ENCODE peak calls at places on chromosomes 16 and 17, in six cellular contexts. One of them, this sample, is unnamed. For H3K4me1, the result is how much of the 10 kb centered on the place peaks cover.

GRCh38 chr16:88320947-88321634 is 61.7 kb upstream of the ZNF469 start:
- DNase-seq in upper lobe of right lung: no peak
- DNase-seq in A549: peak
- DNase-seq in stomach: no peak
- DNase-seq in colonic mucosa: no peak
- DNase-seq in A673: peak
- DNase-seq in this sample: no peak

GRCh38 chr16:72105978-72106377 is 12.3 kb downstream of the DHX38 start:
- DNase-seq in upper lobe of right lung: no peak
- DNase-seq in A549: no peak
- DNase-seq in stomach: no peak
- DNase-seq in colonic mucosa: no peak
- DNase-seq in A673: no peak
- DNase-seq in this sample: no peak

GRCh38 chr16:57262841-57263584 is 18.0 kb downstream of the ARL2BP start:
- DNase-seq in upper lobe of right lung: peak
- DNase-seq in A549: no peak
- DNase-seq in stomach: peak
- DNase-seq in colonic mucosa: no peak
- DNase-seq in A673: no peak
- DNase-seq in this sample: no peak

GRCh38 chr16:88456356-88457292 is 3.5 kb downstream of the ZFPM1 start:
- DNase-seq in upper lobe of right lung: no peak
- DNase-seq in A549: no peak
- DNase-seq in stomach: no peak
- DNase-seq in colonic mucosa: no peak
- DNase-seq in A673: no peak
- DNase-seq in this sample: peak

GRCh38 chr17:50920891-50921595 is 54.9 kb upstream of the TOB1 start:
- DNase-seq in upper lobe of right lung: no peak
- DNase-seq in A549: no peak
- DNase-seq in stomach: peak
- DNase-seq in colonic mucosa: peak
- DNase-seq in A673: no peak
- DNase-seq in this sample: peak

GRCh38 chr16:87367556-87367955 is 16.0 kb downstream of the FBXO31 start:
- DNase-seq in upper lobe of right lung: no peak
- DNase-seq in A549: no peak
- DNase-seq in stomach: no peak
- DNase-seq in colonic mucosa: no peak
- DNase-seq in A673: no peak
- DNase-seq in this sample: no peak

GRCh38 chr17:2289878-2290478 is 13.6 kb downstream of the SMG6 start:
- DNase-seq in upper lobe of right lung: no peak
- DNase-seq in A549: no peak
- DNase-seq in stomach: no peak
- DNase-seq in colonic mucosa: no peak
- DNase-seq in A673: no peak
- DNase-seq in this sample: no peak

GRCh38 chr16:79081292-79082066 is 519.1 kb downstream of the MAF start:
- DNase-seq in upper lobe of right lung: no peak
- DNase-seq in A549: no peak
- DNase-seq in stomach: no peak
- DNase-seq in colonic mucosa: no peak
- DNase-seq in A673: no peak
- DNase-seq in this sample: no peak

GRCh38 chr16:61820398-61820797 is 215.8 kb downstream of the CDH8 start:
- DNase-seq in upper lobe of right lung: no peak
- DNase-seq in A549: no peak
- DNase-seq in stomach: no peak
- DNase-seq in colonic mucosa: no peak
- DNase-seq in A673: no peak
- DNase-seq in this sample: no peak

GRCh38 chr17:2637422-2637821 is 44.0 kb downstream of the PAFAH1B1 start:
- DNase-seq in upper lobe of right lung: no peak
- DNase-seq in A549: no peak
- DNase-seq in stomach: no peak
- DNase-seq in colonic mucosa: no peak
- DNase-seq in A673: no peak
- DNase-seq in this sample: no peak

GRCh38 chr16:8886593-8887437 is 4.7 kb downstream of the LITAFD start:
- DNase-seq in upper lobe of right lung: peak
- DNase-seq in A549: no peak
- DNase-seq in stomach: no peak
- DNase-seq in colonic mucosa: no peak
- DNase-seq in A673: no peak
- DNase-seq in this sample: peak

GRCh38 chr16:88194397-88195020 is 188.2 kb upstream of the ZNF469 start:
- DNase-seq in upper lobe of right lung: peak
- DNase-seq in A549: no peak
- DNase-seq in stomach: no peak
- DNase-seq in colonic mucosa: peak
- DNase-seq in A673: no peak
- DNase-seq in this sample: no peak

GRCh38 chr17:57914274-57915147 is 40.7 kb downstream of the CUEDC1 start:
- DNase-seq in upper lobe of right lung: no peak
- DNase-seq in A549: no peak
- DNase-seq in stomach: no peak
- DNase-seq in colonic mucosa: no peak
- DNase-seq in A673: no peak
- DNase-seq in this sample: no peak

GRCh38 chr16:65336169-65336568 is 214.3 kb upstream of the CDH11 start:
- DNase-seq in upper lobe of right lung: no peak
- DNase-seq in A549: no peak
- DNase-seq in stomach: no peak
- DNase-seq in colonic mucosa: no peak
- DNase-seq in A673: no peak
- DNase-seq in this sample: no peak

GRCh38 chr17:17575360-17576251 is 15.9 kb downstream of the PEMT start:
- DNase-seq in upper lobe of right lung: no peak
- DNase-seq in A549: no peak
- DNase-seq in stomach: no peak
- DNase-seq in colonic mucosa: no peak
- DNase-seq in A673: no peak
- DNase-seq in this sample: no peak

GRCh38 chr17:27751622-27752490 is 48.5 kb downstream of the NOS2 start:
- DNase-seq in upper lobe of right lung: peak
- DNase-seq in A549: no peak
- DNase-seq in stomach: no peak
- DNase-seq in colonic mucosa: no peak
- DNase-seq in A673: no peak
- DNase-seq in this sample: peak

GRCh38 chr17:66397486-66397885 is 95.1 kb downstream of the PRKCA start:
- DNase-seq in upper lobe of right lung: no peak
- DNase-seq in A549: no peak
- DNase-seq in stomach: no peak
- DNase-seq in colonic mucosa: no peak
- DNase-seq in A673: no peak
- DNase-seq in this sample: no peak

GRCh38 chr17:56173026-56173425 is 19.8 kb downstream of the ANKFN1 start:
- DNase-seq in upper lobe of right lung: no peak
- DNase-seq in A549: no peak
- DNase-seq in stomach: no peak
- DNase-seq in colonic mucosa: no peak
- DNase-seq in A673: no peak
- DNase-seq in this sample: no peak

GRCh38 chr17:3668279-3669084 is at the start of the genes EMC6 and TAX1BP3:
- DNase-seq in upper lobe of right lung: peak
- DNase-seq in A549: peak
- DNase-seq in stomach: peak
- DNase-seq in colonic mucosa: peak
- DNase-seq in A673: peak
- DNase-seq in this sample: peak

GRCh38 chr17:3667366-3668278 is 756 bp downstream of the TAX1BP3 start:
- DNase-seq in upper lobe of right lung: peak
- DNase-seq in A549: peak
- DNase-seq in stomach: peak
- DNase-seq in colonic mucosa: peak
- DNase-seq in A673: peak
- DNase-seq in this sample: peak

GRCh38 chr17:3663102-3664011 is 5.0 kb downstream of the TAX1BP3 start:
- DNase-seq in upper lobe of right lung: no peak
- DNase-seq in A549: no peak
- DNase-seq in stomach: no peak
- DNase-seq in colonic mucosa: no peak
- DNase-seq in A673: no peak
- DNase-seq in this sample: no peak

GRCh38 chr17:3666516-3666915 is 1.9 kb downstream of the TAX1BP3 start:
- DNase-seq in upper lobe of right lung: no peak
- DNase-seq in A549: no peak
- DNase-seq in stomach: no peak
- DNase-seq in colonic mucosa: no peak
- DNase-seq in A673: no peak
- DNase-seq in this sample: no peak

GRCh38 chr17:3665834-3666233 is 2.5 kb downstream of the TAX1BP3 start:
- DNase-seq in upper lobe of right lung: no peak
- DNase-seq in A549: no peak
- DNase-seq in stomach: no peak
- DNase-seq in colonic mucosa: no peak
- DNase-seq in A673: no peak
- DNase-seq in this sample: no peak
- H3K4me1 ChIP-seq in upper lobe of right lung: under half
- H3K4me1 ChIP-seq in A549: under half
- H3K4me1 ChIP-seq in stomach: under half
- H3K4me1 ChIP-seq in colonic mucosa: under half
- H3K4me1 ChIP-seq in A673: under half
- H3K4me1 ChIP-seq in this sample: under half

GRCh38 chr17:38870259-38871165 is 654 bp downstream of the LASP1 start:
- DNase-seq in upper lobe of right lung: peak
- DNase-seq in A549: peak
- DNase-seq in stomach: peak
- DNase-seq in colonic mucosa: peak
- DNase-seq in A673: peak
- DNase-seq in this sample: peak

GRCh38 chr17:38871992-38872605 is 2.2 kb downstream of the LASP1 start:
- DNase-seq in upper lobe of right lung: no peak
- DNase-seq in A549: no peak
- DNase-seq in stomach: no peak
- DNase-seq in colonic mucosa: peak
- DNase-seq in A673: no peak
- DNase-seq in this sample: no peak

GRCh38 chr17:38869647-38870258 is at the start of gene LASP1:
- DNase-seq in upper lobe of right lung: peak
- DNase-seq in A549: peak
- DNase-seq in stomach: peak
- DNase-seq in colonic mucosa: peak
- DNase-seq in A673: peak
- DNase-seq in this sample: peak

GRCh38 chr17:38872671-38873385 is 3.0 kb downstream of the LASP1 start:
- DNase-seq in upper lobe of right lung: no peak
- DNase-seq in A549: peak
- DNase-seq in stomach: peak
- DNase-seq in colonic mucosa: peak
- DNase-seq in A673: no peak
- DNase-seq in this sample: no peak

DNA sequence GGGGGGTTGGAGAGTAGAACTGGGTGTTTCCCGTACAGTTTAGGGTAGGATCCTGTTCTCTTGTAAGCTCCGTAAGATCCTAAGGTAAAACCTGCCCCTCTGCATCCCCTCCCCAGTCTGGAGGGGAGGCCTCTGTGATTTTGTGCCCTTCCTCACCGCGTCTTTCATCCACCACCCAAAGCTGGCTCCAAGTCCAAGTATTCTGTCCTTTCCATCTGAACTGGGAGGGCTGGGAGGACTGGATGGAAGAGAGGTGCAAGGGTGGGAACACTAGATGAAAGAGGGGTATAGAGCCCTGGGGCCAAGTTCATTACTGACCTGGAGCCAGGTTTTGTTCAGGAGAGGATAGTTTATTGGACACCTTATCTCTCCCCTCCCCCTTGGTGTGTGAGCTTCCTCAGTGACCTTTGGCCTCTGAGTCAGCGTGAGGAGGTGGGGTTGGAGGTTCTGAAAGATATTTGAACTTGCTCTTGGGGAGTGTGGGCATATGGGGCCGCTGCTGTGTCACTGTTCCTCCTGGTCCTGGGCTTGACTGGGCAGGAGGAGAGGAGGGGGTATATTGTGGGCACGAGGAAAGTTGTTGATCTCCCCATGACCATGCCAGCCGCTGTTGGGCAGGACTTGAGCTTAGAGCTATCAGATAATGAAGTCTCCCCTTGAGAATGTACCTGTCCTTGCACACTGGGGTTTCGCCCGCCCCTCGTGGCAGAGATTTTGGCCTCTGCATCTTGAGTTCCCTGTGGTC is 1.6 kb downstream of the LASP1 start:
- DNase-seq in upper lobe of right lung: peak
- DNase-seq in A549: peak
- DNase-seq in stomach: peak
- DNase-seq in colonic mucosa: peak
- DNase-seq in A673: peak
- DNase-seq in this sample: peak
- TF ChIP-seq CTCF in upper lobe of right lung: peak
- TF ChIP-seq CTCF in A549: peak
- TF ChIP-seq CTCF in stomach: no peak
- TF ChIP-seq CTCF in colonic mucosa: no peak
- TF ChIP-seq CTCF in A673: no peak
- TF ChIP-seq CTCF in this sample: peak

DNA sequence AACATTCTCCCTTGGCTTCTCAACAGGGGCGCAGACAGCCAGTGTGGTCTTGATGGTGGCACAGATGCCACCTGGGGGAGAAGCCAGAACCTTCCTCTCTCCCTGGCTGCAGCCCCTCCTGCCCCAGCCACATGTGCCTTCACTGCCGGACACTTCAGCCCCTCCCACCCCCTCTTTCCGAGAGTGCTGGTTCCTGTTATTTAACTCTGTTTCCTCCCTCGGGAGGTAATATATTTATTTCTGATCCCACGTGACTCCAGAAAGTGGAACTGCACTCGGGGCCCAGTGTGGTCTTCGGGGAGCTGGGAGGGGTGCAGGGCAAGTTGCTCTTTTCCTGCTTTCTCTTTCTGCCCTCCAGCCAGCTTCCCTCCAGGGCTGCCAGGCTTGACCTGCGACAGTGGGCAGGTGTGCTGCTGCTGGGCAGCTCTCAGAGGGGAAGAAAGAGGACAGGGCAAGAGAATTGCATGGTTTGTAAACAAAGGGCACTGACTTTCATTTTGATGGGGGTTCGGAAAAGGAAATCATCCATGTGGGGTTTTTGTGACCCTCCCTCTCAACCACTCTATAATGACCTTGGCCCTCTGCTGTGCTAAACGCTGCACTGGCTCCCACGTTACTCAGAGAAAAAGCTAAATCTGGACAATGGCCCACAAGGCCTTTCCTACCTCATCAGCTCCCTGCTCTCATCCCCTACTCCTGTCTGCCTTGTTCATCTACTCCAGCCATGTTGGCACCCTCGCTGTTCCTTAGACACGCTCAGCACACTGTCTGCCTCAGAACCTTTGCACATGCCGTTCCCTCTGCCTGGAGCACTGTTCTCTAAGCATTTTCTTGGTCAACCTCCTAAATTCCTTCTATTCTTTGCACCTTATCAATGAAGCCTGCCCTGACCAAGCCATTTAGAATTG is 8.2 kb upstream of the CIITA start:
- DNase-seq in upper lobe of right lung: peak
- DNase-seq in A549: no peak
- DNase-seq in stomach: no peak
- DNase-seq in colonic mucosa: peak
- DNase-seq in A673: no peak
- DNase-seq in this sample: peak
- H3K27ac ChIP-seq in upper lobe of right lung: peak
- H3K27ac ChIP-seq in A549: no peak
- H3K27ac ChIP-seq in stomach: peak
- H3K27ac ChIP-seq in colonic mucosa: no peak
- H3K27ac ChIP-seq in A673: no peak
- H3K27ac ChIP-seq in this sample: peak

GRCh38 chr17:67458203-67458602 is 81.1 kb downstream of the PITPNC1 start:
- DNase-seq in upper lobe of right lung: no peak
- DNase-seq in A549: no peak
- DNase-seq in stomach: no peak
- DNase-seq in colonic mucosa: no peak
- DNase-seq in A673: no peak
- DNase-seq in this sample: no peak
- H3K4me1 ChIP-seq in upper lobe of right lung: under half
- H3K4me1 ChIP-seq in A549: under half
- H3K4me1 ChIP-seq in stomach: under half
- H3K4me1 ChIP-seq in colonic mucosa: under half
- H3K4me1 ChIP-seq in A673: under half
- H3K4me1 ChIP-seq in this sample: under half